ENCODE peak calls at places on chromosomes 13 and 19, in four cellular contexts. V, L, S and A are unnamed samples.

GRCh38 chr13:29383476-29383875 is 212.0 kb downstream of the SLC7A1 start:
- DNase-seq in L (no peak), V (no peak), S (no peak), A (no peak)

GRCh38 chr19:5153601-5154128 is 184.8 kb downstream of the KDM4B start:
- DNase-seq in L (no peak), S (no peak), V (no peak), A (no peak)

GRCh38 chr19:50178859-50179537 is 15.9 kb upstream of the IZUMO2 start:
- DNase-seq in V (no peak), S (no peak), L (peak), A (no peak)

GRCh38 chr19:41457241-41457640 is 14.3 kb downstream of the ERICH4 start:
- DNase-seq in V (no peak), L (no peak), S (no peak), A (no peak)

GRCh38 chr13:46121033-46121432 is 16.2 kb upstream of the CPB2 start:
- DNase-seq in L (peak), V (peak), S (no peak), A (no peak)

GRCh38 chr13:50685491-50685890 is 158.0 kb downstream of the DLEU7 start:
- DNase-seq in S (no peak), L (peak), V (peak), A (peak)

GRCh38 chr13:36001561-36001960 is 129.6 kb downstream of the DCLK1 start:
- DNase-seq in L (no peak), S (no peak), V (no peak), A (no peak)

GRCh38 chr13:45367358-45367757 is 26.4 kb upstream of the TPT1 start:
- DNase-seq in V (peak), S (no peak), L (peak), A (peak)

GRCh38 chr13:30576528-30576927 is 41.2 kb upstream of the USPL1 start:
- DNase-seq in S (no peak), V (peak), L (peak), A (peak)

GRCh38 chr19:46239193-46239767 is 9.7 kb downstream of the IGFL1 start:
- DNase-seq in L (no peak), V (no peak), S (no peak), A (no peak)

GRCh38 chr19:5950744-5951143 is 27.2 kb downstream of the RANBP3 start:
- DNase-seq in S (no peak), V (no peak), L (no peak), A (no peak)

GRCh38 chr19:32870154-32870573 is 597 bp upstream of the SLC7A9 start:
- DNase-seq in S (no peak), L (no peak), V (no peak), A (no peak)

GRCh38 chr19:29678484-29679106 is 13.3 kb downstream of the PLEKHF1 start:
- DNase-seq in L (peak), S (no peak), V (peak), A (no peak)

GRCh38 chr13:77733674-77734073 is 36.2 kb downstream of the SLAIN1 start:
- DNase-seq in S (no peak), V (no peak), L (no peak), A (no peak)

GRCh38 chr19:33780251-33780650 is 16.4 kb upstream of the KCTD15 start:
- DNase-seq in S (no peak), L (no peak), V (no peak), A (no peak)

GRCh38 chr19:35055715-35056179 is 14.2 kb downstream of the HPN start:
- DNase-seq in L (no peak), V (no peak), S (no peak), A (peak)

GRCh38 chr19:29467824-29468401 is 57.9 kb upstream of the VSTM2B start:
- DNase-seq in S (no peak), L (peak), V (no peak), A (peak)

GRCh38 chr13:26785845-26786630 is 25.5 kb upstream of the GPR12 start:
- DNase-seq in L (peak), S (peak), V (no peak), A (no peak)

GRCh38 chr19:3398900-3399278 is 32.5 kb downstream of the NFIC start:
- DNase-seq in V (no peak), L (no peak), S (no peak), A (no peak)

GRCh38 chr19:48992571-48993174 is 436 bp downstream of the GYS1 start:
- DNase-seq in V (peak), L (no peak), S (peak), A (no peak)

GRCh38 chr19:32817252-32817912 is 52.2 kb downstream of the SLC7A9 start:
- DNase-seq in S (no peak), L (no peak), V (peak), A (no peak)

GRCh38 chr13:30679483-30680330 is 55.6 kb upstream of the ALOX5AP start:
- DNase-seq in V (no peak), S (peak), L (peak), A (peak)

GRCh38 chr19:17931532-17932191 is 1.2 kb upstream of the CCDC124 start:
- DNase-seq in V (peak), S (no peak), L (no peak), A (no peak)

GRCh38 chr19:13797870-13798269 is 2.6 kb downstream of the ZSWIM4 start:
- DNase-seq in V (peak), L (peak), S (no peak), A (peak)

GRCh38 chr19:18814063-18814462 is 17.7 kb upstream of the UPF1 start:
- DNase-seq in L (peak), S (no peak), V (no peak), A (no peak)

GRCh38 chr19:13150919-13151604 is 851 bp downstream of the IER2 start:
- DNase-seq in L (no peak), S (peak), V (peak), A (no peak)

GRCh38 chr19:38665219-38665931 is 17.9 kb downstream of the ACTN4 start:
- DNase-seq in S (no peak), V (no peak), L (no peak), A (no peak)

GRCh38 chr13:72634859-72635258 is 92.6 kb downstream of the MZT1 start:
- DNase-seq in V (no peak), S (no peak), L (no peak), A (no peak)

GRCh38 chr19:30861896-30862295 is 487.3 kb downstream of the TSHZ3 start:
- DNase-seq in V (no peak), L (no peak), S (no peak), A (no peak)

GRCh38 chr13:113607477-113608245 is 23.1 kb downstream of the TFDP1 start:
- DNase-seq in V (no peak), S (no peak), L (no peak), A (no peak)

GRCh38 chr13:30702006-30702405 is 33.3 kb upstream of the ALOX5AP start:
- DNase-seq in V (no peak), S (no peak), L (no peak), A (no peak)

GRCh38 chr19:5891938-5892771 is 11.4 kb downstream of the NDUFA11 start:
- DNase-seq in V (peak), L (peak), S (peak), A (peak)

GRCh38 chr13:24684600-24684998 is 4.4 kb downstream of the ATP12A start:
- DNase-seq in S (no peak), V (no peak), L (peak), A (peak)

GRCh38 chr19:15315101-15315500 is 17.2 kb downstream of the BRD4 start:
- DNase-seq in L (no peak), V (no peak), S (no peak), A (peak)

GRCh38 chr19:10587839-10588150 is 683 bp upstream of the AP1M2 start:
- DNase-seq in S (no peak), V (no peak), L (no peak), A (no peak)

GRCh38 chr13:42720116-42720857 is 61.1 kb upstream of the FAM216B start:
- DNase-seq in L (peak), V (no peak), S (no peak), A (peak)

GRCh38 chr13:36919833-36920611 is at the start of gene SMAD9:
- DNase-seq in L (peak), V (peak), S (peak), A (peak)

GRCh38 chr19:41701401-41702075 is 6.9 kb upstream of the CEACAM5 start:
- DNase-seq in V (no peak), S (peak), L (no peak), A (peak)